ENCODE peak calls at places on chromosomes 4 and X, in ten cellular contexts. A is iPS DF 6.9, K is osteoblast, H is AG04450, Z is body of pancreas, R is pancreas, O is Karpas-422, N is tibial artery, T is left ventricle myocardium inferior, J is hepatocyte. U is an unnamed sample.

GRCh38 chrX:118181030-118181429 is 64.4 kb upstream of the KLHL13 start:
- DNase-seq in A (no peak), K (no peak), H (no peak), Z (no peak), R (no peak), O (no peak), N (no peak), T (no peak), J (no peak), U (no peak)

GRCh38 chrX:130738638-130739195 is 164.3 kb downstream of the ENOX2 start:
- DNase-seq in A (peak), K (no peak), H (no peak), Z (no peak), R (no peak), O (no peak), N (no peak), T (no peak), J (no peak), U (no peak)

GRCh38 chr4:5622596-5622995 is 85.8 kb downstream of the EVC2 start:
- DNase-seq in A (no peak), K (no peak), H (no peak), Z (no peak), R (no peak), O (no peak), N (no peak), T (no peak), J (no peak), U (no peak)

GRCh38 chr4:38664704-38665401 is 854 bp downstream of the KLF3 start:
- DNase-seq in A (no peak), K (peak), H (no peak), Z (peak), R (peak), O (no peak), N (peak), T (peak), J (peak), U (peak)

GRCh38 chr4:145882594-145882993 is 56.0 kb downstream of the ZNF827 start:
- DNase-seq in A (no peak), K (peak), H (no peak), Z (no peak), R (no peak), O (no peak), N (no peak), T (no peak), J (no peak), U (peak)

GRCh38 chrX:29561417-29561816 is 653.9 kb upstream of the MAGEB2 start:
- DNase-seq in A (no peak), K (no peak), H (no peak), Z (no peak), R (no peak), O (no peak), N (no peak), T (no peak), J (no peak), U (no peak)

GRCh38 chr4:31071807-31072486 is 351.8 kb downstream of the PCDH7 start:
- DNase-seq in A (no peak), K (no peak), H (no peak), Z (no peak), R (no peak), O (no peak), N (no peak), T (no peak), J (no peak), U (no peak)

GRCh38 chr4:112973897-112974296 is 75.6 kb upstream of the ANK2 start:
- DNase-seq in A (no peak), K (no peak), H (no peak), Z (no peak), R (no peak), O (no peak), N (no peak), T (no peak), J (no peak), U (no peak)

GRCh38 chr4:141158219-141158618 is 24.9 kb upstream of the RNF150 start:
- DNase-seq in A (no peak), K (peak), H (no peak), Z (no peak), R (no peak), O (peak), N (no peak), T (no peak), J (peak), U (no peak)

GRCh38 chr4:146134761-146135160 is 40.8 kb upstream of the LSM6 start:
- DNase-seq in A (no peak), K (peak), H (no peak), Z (peak), R (peak), O (no peak), N (no peak), T (peak), J (no peak), U (no peak)

GRCh38 chrX:143934542-143934941 is 50.7 kb downstream of the UBE2NL start:
- DNase-seq in A (no peak), K (no peak), H (no peak), Z (no peak), R (no peak), O (no peak), N (no peak), T (no peak), J (no peak), U (no peak)

GRCh38 chr4:166021617-166022016 is 148.6 kb downstream of the TLL1 start:
- DNase-seq in A (no peak), K (no peak), H (no peak), Z (no peak), R (no peak), O (no peak), N (no peak), T (no peak), J (no peak), U (no peak)

GRCh38 chr4:127698789-127699200 is 31.4 kb upstream of the SLC25A31 start:
- DNase-seq in A (no peak), K (peak), H (no peak), Z (no peak), R (no peak), O (no peak), N (no peak), T (no peak), J (no peak), U (no peak)

GRCh38 chrX:69158166-69159040 is 6.8 kb downstream of the PJA1 start:
- DNase-seq in A (no peak), K (no peak), H (peak), Z (peak), R (peak), O (peak), N (peak), T (peak), J (peak), U (no peak)

GRCh38 chrX:148376342-148376741 is 124.1 kb upstream of the AFF2 start:
- DNase-seq in A (no peak), K (no peak), H (no peak), Z (no peak), R (no peak), O (no peak), N (no peak), T (no peak), J (no peak), U (no peak)

GRCh38 chrX:12702509-12703091 is 88.6 kb upstream of the PRPS2 start:
- DNase-seq in A (peak), K (no peak), H (no peak), Z (peak), R (no peak), O (peak), N (no peak), T (no peak), J (no peak), U (no peak)

GRCh38 chr4:5638976-5639375 is 69.4 kb downstream of the EVC2 start:
- DNase-seq in A (no peak), K (peak), H (no peak), Z (no peak), R (no peak), O (no peak), N (no peak), T (no peak), J (no peak), U (no peak)

GRCh38 chr4:81040175-81040659 is 9.7 kb downstream of the BMP3 start:
- DNase-seq in A (no peak), K (no peak), H (no peak), Z (no peak), R (no peak), O (peak), N (no peak), T (no peak), J (peak), U (no peak)

GRCh38 chr4:109472343-109472761 is 38.7 kb downstream of the SEC24B start:
- DNase-seq in A (no peak), K (no peak), H (peak), Z (no peak), R (no peak), O (no peak), N (no peak), T (no peak), J (no peak), U (no peak)

GRCh38 chr4:143085224-143085623 is 99.5 kb upstream of the USP38 start:
- DNase-seq in A (no peak), K (no peak), H (no peak), Z (no peak), R (no peak), O (no peak), N (no peak), T (no peak), J (no peak), U (no peak)

GRCh38 chr4:7650606-7651400 is 216.1 kb upstream of the PSAPL1 start:
- DNase-seq in A (peak), K (peak), H (no peak), Z (no peak), R (no peak), O (peak), N (peak), T (no peak), J (peak), U (no peak)

GRCh38 chrX:101658661-101659477 is 781 bp downstream of the ARMCX2 start:
- DNase-seq in A (no peak), K (peak), H (no peak), Z (peak), R (peak), O (no peak), N (peak), T (peak), J (peak), U (peak)

GRCh38 chrX:150202641-150203248 is 160.4 kb upstream of the MAMLD1 start:
- DNase-seq in A (no peak), K (no peak), H (no peak), Z (no peak), R (no peak), O (no peak), N (peak), T (no peak), J (peak), U (no peak)

GRCh38 chrX:2697306-2697705 is 6.2 kb downstream of the CD99 start:
- DNase-seq in A (no peak), K (no peak), H (no peak), Z (no peak), R (no peak), O (no peak), N (no peak), T (no peak), J (no peak), U (no peak)

GRCh38 chr4:159867673-159868072 is 764.8 kb downstream of the RAPGEF2 start:
- DNase-seq in A (no peak), K (peak), H (no peak), Z (no peak), R (no peak), O (no peak), N (no peak), T (no peak), J (no peak), U (no peak)

GRCh38 chr4:78186597-78187543 is 129.7 kb downstream of the FRAS1 start:
- DNase-seq in A (no peak), K (no peak), H (no peak), Z (no peak), R (no peak), O (no peak), N (no peak), T (no peak), J (no peak), U (no peak)

GRCh38 chr4:138449938-138450337 is 207.8 kb upstream of the SLC7A11 start:
- DNase-seq in A (no peak), K (no peak), H (no peak), Z (no peak), R (no peak), O (no peak), N (no peak), T (no peak), J (peak), U (no peak)

GRCh38 chrX:71111141-71111843 is at the start of gene IL2RG:
- DNase-seq in A (no peak), K (no peak), H (no peak), Z (no peak), R (no peak), O (no peak), N (no peak), T (no peak), J (peak), U (no peak)

GRCh38 chrX:148310402-148311200 is 189.8 kb upstream of the AFF2 start:
- DNase-seq in A (no peak), K (no peak), H (no peak), Z (no peak), R (no peak), O (peak), N (no peak), T (no peak), J (no peak), U (no peak)

GRCh38 chr4:128979934-128980333 is 113.4 kb downstream of the SCLT1 start:
- DNase-seq in A (no peak), K (peak), H (peak), Z (peak), R (peak), O (no peak), N (no peak), T (no peak), J (peak), U (no peak)

GRCh38 chrX:143115466-143115865 is 89.7 kb downstream of the SPANXN4 start:
- DNase-seq in A (no peak), K (no peak), H (no peak), Z (no peak), R (no peak), O (no peak), N (no peak), T (no peak), J (no peak), U (no peak)

GRCh38 chrX:137043736-137044135 is 9.9 kb upstream of the GPR101 start:
- DNase-seq in A (no peak), K (no peak), H (no peak), Z (no peak), R (no peak), O (no peak), N (no peak), T (no peak), J (no peak), U (no peak)

DNA sequence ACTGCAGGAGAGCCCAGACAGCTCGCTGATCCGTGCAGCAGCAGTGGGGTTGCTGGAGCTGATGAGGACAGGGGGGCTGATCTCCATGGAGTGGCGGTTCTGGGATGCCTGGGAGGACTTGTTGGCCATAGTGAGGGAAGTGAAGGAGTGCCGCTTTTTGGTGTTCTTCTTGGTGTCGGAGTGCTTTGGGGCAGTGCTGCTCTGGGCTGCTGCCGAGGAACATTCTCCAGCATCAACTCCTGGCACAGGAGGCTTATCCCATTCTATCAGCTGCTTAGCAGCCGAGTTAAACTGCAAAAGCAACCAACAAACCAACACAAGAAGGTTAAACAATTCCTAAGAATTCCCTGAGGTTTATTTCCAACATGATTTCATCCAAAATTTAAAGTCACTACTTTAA is 126.3 kb upstream of the CBR4 start:
- DNase-seq in A (no peak), K (no peak), H (no peak), Z (no peak), R (no peak), O (no peak), N (peak), T (no peak), J (no peak), U (no peak)
- H3K27ac ChIP-seq in A (no peak), K (peak), H (no peak), Z (no peak), R (peak), O (no peak), N (peak), T (peak), J (no peak), U (peak)

GRCh38 chr4:47482326-47482725 is 2.7 kb upstream of the ATP10D start:
- DNase-seq in A (no peak), K (peak), H (no peak), Z (no peak), R (no peak), O (no peak), N (no peak), T (no peak), J (no peak), U (no peak)

GRCh38 chr4:47486306-47486705 is 1.2 kb downstream of the ATP10D start:
- DNase-seq in A (no peak), K (peak), H (no peak), Z (no peak), R (no peak), O (no peak), N (no peak), T (no peak), J (no peak), U (no peak)

GRCh38 chr4:47483722-47484121 is 1.4 kb upstream of the ATP10D start:
- DNase-seq in A (no peak), K (no peak), H (no peak), Z (no peak), R (no peak), O (peak), N (no peak), T (no peak), J (no peak), U (no peak)

GRCh38 chr4:47485047-47485692 is at the start of gene ATP10D:
- DNase-seq in A (peak), K (peak), H (peak), Z (peak), R (peak), O (peak), N (peak), T (peak), J (peak), U (peak)

GRCh38 chr4:47484169-47484568 is 906 bp upstream of the ATP10D start:
- DNase-seq in A (no peak), K (no peak), H (no peak), Z (no peak), R (no peak), O (peak), N (no peak), T (no peak), J (no peak), U (no peak)
- H3K27ac ChIP-seq in A (no peak), K (peak), H (no peak), Z (peak), R (peak), O (peak), N (peak), T (peak), J (peak), U (peak)

GRCh38 chr4:4461850-4462249 is 74.9 kb downstream of the NSG1 start:
- DNase-seq in A (no peak), K (no peak), H (no peak), Z (peak), R (no peak), O (no peak), N (no peak), T (no peak), J (peak), U (no peak)
- H3K27ac ChIP-seq in A (no peak), K (no peak), H (no peak), Z (no peak), R (no peak), O (no peak), N (no peak), T (no peak), J (no peak), U (no peak)

DNA sequence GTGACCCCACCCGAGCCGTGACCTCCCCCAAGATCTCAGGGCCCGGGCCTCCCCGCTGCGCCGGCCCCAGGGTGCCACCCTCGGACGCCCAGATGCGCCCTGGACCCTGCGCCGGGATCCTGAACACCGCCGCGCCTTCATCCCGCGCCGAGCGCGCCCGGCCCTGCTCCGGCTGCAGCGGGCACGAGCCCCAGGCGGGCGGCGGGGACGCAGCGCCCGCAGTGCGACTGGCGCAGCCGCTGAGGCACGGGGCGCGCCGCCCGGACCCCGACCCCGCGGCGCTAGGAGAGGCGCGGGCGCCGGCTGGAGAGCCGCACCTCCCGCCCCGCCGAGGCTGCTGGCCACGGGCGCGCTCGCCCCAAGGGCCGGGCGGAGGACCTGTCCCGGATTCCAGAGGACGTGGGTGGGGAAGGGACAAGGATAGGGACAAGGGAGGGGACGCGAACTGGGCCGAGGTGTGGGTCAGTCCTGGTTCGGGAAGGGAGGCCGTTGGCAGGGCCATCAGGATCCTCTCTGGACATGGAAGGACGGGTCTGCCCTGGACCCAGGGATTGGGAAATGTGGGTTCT is 1.2 kb downstream of the ZFYVE28 start:
- DNase-seq in A (no peak), K (peak), H (no peak), Z (no peak), R (no peak), O (no peak), N (no peak), T (no peak), J (peak), U (no peak)
- H3K27ac ChIP-seq in A (no peak), K (no peak), H (no peak), Z (no peak), R (no peak), O (no peak), N (no peak), T (peak), J (no peak), U (peak)